ENCODE peak calls at places on chromosomes 5 and 9, in ten cellular contexts. One of them, this sample, is unnamed.

GRCh38 chr5:132099073-132099748 is 25.6 kb downstream of the CSF2 start:
- DNase-seq in PC-3: no peak
- DNase-seq in cardiac muscle cell: no peak
- DNase-seq in mammary epithelial cell: no peak
- DNase-seq in left ventricle myocardium inferior: no peak
- DNase-seq in adrenal gland: no peak
- DNase-seq in coronary artery: no peak
- DNase-seq in IMR-90: no peak
- DNase-seq in GM12865: peak; percentile 88
- DNase-seq in heart right ventricle: no peak
- DNase-seq in this sample: no peak

GRCh38 chr9:130058887-130059286 is 5.2 kb downstream of the GPR107 start:
- DNase-seq in cardiac muscle cell: no peak
- DNase-seq in mammary epithelial cell: no peak
- DNase-seq in adrenal gland: no peak
- DNase-seq in IMR-90: peak; percentile 59
- DNase-seq in GM12865: no peak
- DNase-seq in coronary artery: no peak
- DNase-seq in left ventricle myocardium inferior: no peak
- DNase-seq in heart right ventricle: no peak
- DNase-seq in PC-3: no peak
- DNase-seq in this sample: no peak

GRCh38 chr5:82417776-82418607 is 139.8 kb upstream of the RPS23 start:
- DNase-seq in adrenal gland: no peak
- DNase-seq in heart right ventricle: no peak
- DNase-seq in IMR-90: no peak
- DNase-seq in GM12865: no peak
- DNase-seq in PC-3: no peak
- DNase-seq in mammary epithelial cell: no peak
- DNase-seq in cardiac muscle cell: no peak
- DNase-seq in left ventricle myocardium inferior: no peak
- DNase-seq in coronary artery: no peak
- DNase-seq in this sample: no peak

GRCh38 chr9:133761641-133762248 is 23.6 kb upstream of the SARDH start:
- DNase-seq in GM12865: no peak
- DNase-seq in left ventricle myocardium inferior: no peak
- DNase-seq in cardiac muscle cell: no peak
- DNase-seq in mammary epithelial cell: no peak
- DNase-seq in adrenal gland: peak; percentile 10
- DNase-seq in coronary artery: peak; percentile 66
- DNase-seq in heart right ventricle: no peak
- DNase-seq in IMR-90: no peak
- DNase-seq in PC-3: no peak
- DNase-seq in this sample: peak; percentile 1

GRCh38 chr9:14155237-14155636 is 158.7 kb downstream of the NFIB start:
- DNase-seq in left ventricle myocardium inferior: no peak
- DNase-seq in GM12865: no peak
- DNase-seq in adrenal gland: no peak
- DNase-seq in heart right ventricle: no peak
- DNase-seq in PC-3: no peak
- DNase-seq in mammary epithelial cell: peak; percentile 65
- DNase-seq in coronary artery: no peak
- DNase-seq in cardiac muscle cell: no peak
- DNase-seq in IMR-90: no peak
- DNase-seq in this sample: no peak

GRCh38 chr9:12922209-12922914 is 147.5 kb downstream of the LURAP1L start:
- DNase-seq in left ventricle myocardium inferior: no peak
- DNase-seq in heart right ventricle: no peak
- DNase-seq in GM12865: no peak
- DNase-seq in PC-3: no peak
- DNase-seq in IMR-90: no peak
- DNase-seq in mammary epithelial cell: no peak
- DNase-seq in cardiac muscle cell: peak; percentile 19
- DNase-seq in coronary artery: no peak
- DNase-seq in adrenal gland: no peak
- DNase-seq in this sample: no peak

GRCh38 chr5:10678236-10678635 is 82.8 kb downstream of the DAP start:
- DNase-seq in mammary epithelial cell: no peak
- DNase-seq in cardiac muscle cell: no peak
- DNase-seq in left ventricle myocardium inferior: no peak
- DNase-seq in coronary artery: no peak
- DNase-seq in GM12865: no peak
- DNase-seq in heart right ventricle: no peak
- DNase-seq in PC-3: no peak
- DNase-seq in adrenal gland: no peak
- DNase-seq in IMR-90: no peak
- DNase-seq in this sample: no peak

GRCh38 chr5:123039673-123040072 is 3.1 kb upstream of the PPIC start:
- DNase-seq in heart right ventricle: no peak
- DNase-seq in IMR-90: no peak
- DNase-seq in mammary epithelial cell: no peak
- DNase-seq in left ventricle myocardium inferior: no peak
- DNase-seq in adrenal gland: no peak
- DNase-seq in cardiac muscle cell: no peak
- DNase-seq in PC-3: no peak
- DNase-seq in coronary artery: no peak
- DNase-seq in GM12865: no peak
- DNase-seq in this sample: no peak

GRCh38 chr5:88667187-88668141 is 215.5 kb downstream of the MEF2C start:
- DNase-seq in coronary artery: no peak
- DNase-seq in heart right ventricle: no peak
- DNase-seq in mammary epithelial cell: no peak
- DNase-seq in left ventricle myocardium inferior: no peak
- DNase-seq in GM12865: peak; percentile 59
- DNase-seq in adrenal gland: no peak
- DNase-seq in IMR-90: no peak
- DNase-seq in cardiac muscle cell: no peak
- DNase-seq in PC-3: peak; percentile 11
- DNase-seq in this sample: no peak

GRCh38 chr9:132002827-132003704 is 76.6 kb downstream of the MED27 start:
- DNase-seq in mammary epithelial cell: no peak
- DNase-seq in GM12865: no peak
- DNase-seq in IMR-90: no peak
- DNase-seq in cardiac muscle cell: no peak
- DNase-seq in PC-3: no peak
- DNase-seq in left ventricle myocardium inferior: no peak
- DNase-seq in heart right ventricle: no peak
- DNase-seq in coronary artery: no peak
- DNase-seq in adrenal gland: no peak
- DNase-seq in this sample: no peak

GRCh38 chr9:22808876-22809275 is 362.3 kb downstream of the DMRTA1 start:
- DNase-seq in mammary epithelial cell: peak; percentile 10
- DNase-seq in adrenal gland: no peak
- DNase-seq in GM12865: no peak
- DNase-seq in left ventricle myocardium inferior: no peak
- DNase-seq in cardiac muscle cell: no peak
- DNase-seq in coronary artery: no peak
- DNase-seq in IMR-90: no peak
- DNase-seq in heart right ventricle: no peak
- DNase-seq in PC-3: no peak
- DNase-seq in this sample: no peak

GRCh38 chr5:141532726-141533125 is 43.8 kb downstream of the PCDHGC5 start:
- DNase-seq in GM12865: no peak
- DNase-seq in heart right ventricle: no peak
- DNase-seq in adrenal gland: no peak
- DNase-seq in mammary epithelial cell: no peak
- DNase-seq in IMR-90: no peak
- DNase-seq in coronary artery: no peak
- DNase-seq in cardiac muscle cell: no peak
- DNase-seq in left ventricle myocardium inferior: no peak
- DNase-seq in PC-3: no peak
- DNase-seq in this sample: no peak

GRCh38 chr5:128519830-128520229 is 18.2 kb downstream of the FBN2 start:
- DNase-seq in IMR-90: no peak
- DNase-seq in left ventricle myocardium inferior: no peak
- DNase-seq in mammary epithelial cell: no peak
- DNase-seq in heart right ventricle: no peak
- DNase-seq in coronary artery: no peak
- DNase-seq in PC-3: no peak
- DNase-seq in cardiac muscle cell: no peak
- DNase-seq in GM12865: no peak
- DNase-seq in adrenal gland: no peak
- DNase-seq in this sample: no peak

GRCh38 chr5:37212096-37212495 is 37.1 kb downstream of the CPLANE1 start:
- DNase-seq in mammary epithelial cell: no peak
- DNase-seq in IMR-90: no peak
- DNase-seq in coronary artery: no peak
- DNase-seq in cardiac muscle cell: no peak
- DNase-seq in PC-3: peak; percentile 11
- DNase-seq in GM12865: no peak
- DNase-seq in left ventricle myocardium inferior: no peak
- DNase-seq in adrenal gland: no peak
- DNase-seq in heart right ventricle: no peak
- DNase-seq in this sample: no peak
- TF ChIP-seq CTCF in mammary epithelial cell: no peak
- TF ChIP-seq CTCF in IMR-90: no peak
- TF ChIP-seq CTCF in coronary artery: no peak
- TF ChIP-seq CTCF in cardiac muscle cell: no peak
- TF ChIP-seq CTCF in PC-3: no peak
- TF ChIP-seq CTCF in GM12865: no peak
- TF ChIP-seq CTCF in left ventricle myocardium inferior: no peak
- TF ChIP-seq CTCF in adrenal gland: no peak
- TF ChIP-seq CTCF in heart right ventricle: no peak
- TF ChIP-seq CTCF in this sample: no peak

GRCh38 chr9:107286057-107286456 is 3.0 kb downstream of the RAD23B start:
- DNase-seq in PC-3: peak; percentile 52
- DNase-seq in left ventricle myocardium inferior: no peak
- DNase-seq in IMR-90: peak; percentile 69
- DNase-seq in coronary artery: no peak
- DNase-seq in GM12865: no peak
- DNase-seq in heart right ventricle: no peak
- DNase-seq in cardiac muscle cell: peak; percentile 15
- DNase-seq in adrenal gland: no peak
- DNase-seq in mammary epithelial cell: peak; percentile 46
- DNase-seq in this sample: no peak
- H3K4me3 ChIP-seq in PC-3: peak overlapping the region; percentile 94
- H3K4me3 ChIP-seq in left ventricle myocardium inferior: peak overlapping the region; percentile 97
- H3K4me3 ChIP-seq in IMR-90: peak overlapping the region; percentile 79
- H3K4me3 ChIP-seq in coronary artery: peak overlapping the region; percentile 92
- H3K4me3 ChIP-seq in GM12865: peak overlapping the region; percentile 65
- H3K4me3 ChIP-seq in heart right ventricle: peak overlapping the region; percentile 97
- H3K4me3 ChIP-seq in cardiac muscle cell: peak overlapping the region; percentile 84
- H3K4me3 ChIP-seq in adrenal gland: peak overlapping the region; percentile 17
- H3K4me3 ChIP-seq in mammary epithelial cell: peak overlapping the region; percentile 92
- H3K4me3 ChIP-seq in this sample: no peak overlapping the region

GRCh38 chr9:118829334-118829733 is 539.9 kb downstream of the BRINP1 start:
- DNase-seq in heart right ventricle: no peak
- DNase-seq in adrenal gland: no peak
- DNase-seq in IMR-90: no peak
- DNase-seq in cardiac muscle cell: peak; percentile 41
- DNase-seq in mammary epithelial cell: peak; percentile 22
- DNase-seq in GM12865: no peak
- DNase-seq in PC-3: no peak
- DNase-seq in coronary artery: no peak
- DNase-seq in left ventricle myocardium inferior: no peak
- DNase-seq in this sample: no peak
- TF ChIP-seq CTCF in heart right ventricle: peak; percentile 16
- TF ChIP-seq CTCF in adrenal gland: peak; percentile 21
- TF ChIP-seq CTCF in IMR-90: no peak
- TF ChIP-seq CTCF in cardiac muscle cell: no peak
- TF ChIP-seq CTCF in mammary epithelial cell: no peak
- TF ChIP-seq CTCF in GM12865: no peak
- TF ChIP-seq CTCF in PC-3: no peak
- TF ChIP-seq CTCF in coronary artery: no peak
- TF ChIP-seq CTCF in left ventricle myocardium inferior: peak; percentile 70
- TF ChIP-seq CTCF in this sample: peak; percentile 41

GRCh38 chr9:128933731-128934130 is 12.9 kb downstream of the PHYHD1 start:
- DNase-seq in adrenal gland: no peak
- DNase-seq in cardiac muscle cell: no peak
- DNase-seq in left ventricle myocardium inferior: peak; percentile 2
- DNase-seq in coronary artery: peak; percentile 53
- DNase-seq in GM12865: no peak
- DNase-seq in IMR-90: no peak
- DNase-seq in PC-3: no peak
- DNase-seq in heart right ventricle: no peak
- DNase-seq in mammary epithelial cell: no peak
- DNase-seq in this sample: no peak

GRCh38 chr9:128929560-128929959 is 8.8 kb downstream of the PHYHD1 start:
- DNase-seq in IMR-90: no peak
- DNase-seq in heart right ventricle: no peak
- DNase-seq in coronary artery: no peak
- DNase-seq in adrenal gland: no peak
- DNase-seq in GM12865: no peak
- DNase-seq in PC-3: no peak
- DNase-seq in left ventricle myocardium inferior: no peak
- DNase-seq in mammary epithelial cell: no peak
- DNase-seq in cardiac muscle cell: no peak
- DNase-seq in this sample: no peak

GRCh38 chr9:128923493-128923883 is 2.7 kb downstream of the PHYHD1 start:
- DNase-seq in coronary artery: no peak
- DNase-seq in cardiac muscle cell: no peak
- DNase-seq in left ventricle myocardium inferior: no peak
- DNase-seq in GM12865: no peak
- DNase-seq in IMR-90: no peak
- DNase-seq in heart right ventricle: no peak
- DNase-seq in mammary epithelial cell: no peak
- DNase-seq in PC-3: no peak
- DNase-seq in adrenal gland: no peak
- DNase-seq in this sample: no peak

GRCh38 chr9:128927731-128928411 is 7.1 kb downstream of the PHYHD1 start:
- DNase-seq in heart right ventricle: no peak
- DNase-seq in GM12865: peak; percentile 65
- DNase-seq in IMR-90: peak; percentile 47
- DNase-seq in cardiac muscle cell: peak; percentile 69
- DNase-seq in left ventricle myocardium inferior: peak; percentile 51
- DNase-seq in adrenal gland: peak; percentile 55
- DNase-seq in PC-3: peak; percentile 62
- DNase-seq in coronary artery: no peak
- DNase-seq in mammary epithelial cell: no peak
- DNase-seq in this sample: peak; percentile 77

DNA sequence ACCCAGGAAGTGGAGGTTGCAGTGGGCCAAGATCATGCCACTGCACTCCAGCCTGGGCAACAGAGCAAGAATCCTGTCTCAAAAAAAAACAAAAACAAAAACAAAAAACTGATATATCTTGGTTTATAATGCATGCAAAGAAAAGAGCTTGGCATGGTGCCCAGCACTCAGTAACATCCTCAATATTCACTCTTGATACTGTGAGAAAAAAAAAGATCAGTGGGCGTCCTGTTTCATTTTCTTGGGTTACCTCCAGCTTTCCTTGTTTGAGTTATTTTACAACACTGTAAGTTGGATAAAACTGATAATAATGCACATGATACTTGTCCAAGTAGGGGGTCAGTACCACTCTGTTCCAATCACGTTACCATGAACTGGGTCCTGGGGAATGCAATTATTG is 7.8 kb downstream of the PHYHD1 start:
- DNase-seq in mammary epithelial cell: no peak
- DNase-seq in adrenal gland: no peak
- DNase-seq in PC-3: no peak
- DNase-seq in left ventricle myocardium inferior: no peak
- DNase-seq in heart right ventricle: no peak
- DNase-seq in coronary artery: no peak
- DNase-seq in IMR-90: peak; percentile 25
- DNase-seq in cardiac muscle cell: no peak
- DNase-seq in GM12865: no peak
- DNase-seq in this sample: no peak
- H3K4me3 ChIP-seq in mammary epithelial cell: no peak overlapping the region
- H3K4me3 ChIP-seq in adrenal gland: no peak overlapping the region
- H3K4me3 ChIP-seq in PC-3: no peak overlapping the region
- H3K4me3 ChIP-seq in left ventricle myocardium inferior: no peak overlapping the region
- H3K4me3 ChIP-seq in heart right ventricle: no peak overlapping the region
- H3K4me3 ChIP-seq in coronary artery: no peak overlapping the region
- H3K4me3 ChIP-seq in IMR-90: no peak overlapping the region
- H3K4me3 ChIP-seq in cardiac muscle cell: no peak overlapping the region
- H3K4me3 ChIP-seq in GM12865: no peak overlapping the region
- H3K4me3 ChIP-seq in this sample: no peak overlapping the region